ENCODE peak calls at places on chromosomes 3 and 15, in seven cellular contexts. One of them, this sample, is unnamed.
A peak's percentile ranks its signal among the peaks of the same experiment; 100 is the strongest.

GRCh38 chr3:48644898-48645760 is 9.9 kb upstream of the SLC26A6 start:
- DNase-seq in cardiac fibroblast: no peak
- DNase-seq in IMR-90: no peak
- DNase-seq in PC-9: no peak
- DNase-seq in GM06990: no peak
- DNase-seq in fibroblast of pulmonary artery: no peak
- DNase-seq in cardiac muscle cell: no peak
- DNase-seq in this sample: no peak

GRCh38 chr3:59820352-59820934 is 770.6 kb upstream of the CFAP20DC start:
- DNase-seq in cardiac fibroblast: no peak
- DNase-seq in IMR-90: peak; percentile 61
- DNase-seq in PC-9: peak; percentile 64
- DNase-seq in GM06990: no peak
- DNase-seq in fibroblast of pulmonary artery: peak; percentile 7
- DNase-seq in cardiac muscle cell: no peak
- DNase-seq in this sample: no peak

GRCh38 chr3:43693594-43693993 is 2.9 kb downstream of the ABHD5 start:
- DNase-seq in cardiac fibroblast: no peak
- DNase-seq in IMR-90: no peak
- DNase-seq in PC-9: no peak
- DNase-seq in GM06990: no peak
- DNase-seq in fibroblast of pulmonary artery: no peak
- DNase-seq in cardiac muscle cell: no peak
- DNase-seq in this sample: no peak

GRCh38 chr3:138367912-138368311 is 19.5 kb downstream of the MRAS start:
- DNase-seq in cardiac fibroblast: peak; percentile 42
- DNase-seq in IMR-90: peak; percentile 23
- DNase-seq in PC-9: no peak
- DNase-seq in GM06990: no peak
- DNase-seq in fibroblast of pulmonary artery: peak; percentile 26
- DNase-seq in cardiac muscle cell: peak; percentile 12
- DNase-seq in this sample: no peak

GRCh38 chr3:42080452-42080872 is 10.7 kb upstream of the TRAK1 start:
- DNase-seq in cardiac fibroblast: peak; percentile 74
- DNase-seq in IMR-90: peak; percentile 32
- DNase-seq in PC-9: peak; percentile 96
- DNase-seq in GM06990: no peak
- DNase-seq in fibroblast of pulmonary artery: peak; percentile 53
- DNase-seq in cardiac muscle cell: peak; percentile 54
- DNase-seq in this sample: peak; percentile 66

GRCh38 chr15:57255751-57256150 is 120.6 kb upstream of the CGNL1 start:
- DNase-seq in cardiac fibroblast: no peak
- DNase-seq in IMR-90: no peak
- DNase-seq in PC-9: no peak
- DNase-seq in GM06990: no peak
- DNase-seq in fibroblast of pulmonary artery: no peak
- DNase-seq in cardiac muscle cell: no peak
- DNase-seq in this sample: no peak

GRCh38 chr3:15694628-15695027 is 93.1 kb downstream of the BTD start:
- DNase-seq in cardiac fibroblast: no peak
- DNase-seq in IMR-90: no peak
- DNase-seq in PC-9: no peak
- DNase-seq in GM06990: no peak
- DNase-seq in fibroblast of pulmonary artery: no peak
- DNase-seq in cardiac muscle cell: no peak
- DNase-seq in this sample: no peak

GRCh38 chr15:37095993-37096877 is 4.1 kb downstream of the MEIS2 start:
- DNase-seq in cardiac fibroblast: peak; percentile 66
- DNase-seq in IMR-90: no peak
- DNase-seq in PC-9: no peak
- DNase-seq in GM06990: no peak
- DNase-seq in fibroblast of pulmonary artery: no peak
- DNase-seq in cardiac muscle cell: peak; percentile 68
- DNase-seq in this sample: no peak

GRCh38 chr3:108296239-108296638 is at the start of gene HHLA2:
- DNase-seq in cardiac fibroblast: no peak
- DNase-seq in IMR-90: peak; percentile 13
- DNase-seq in PC-9: peak; percentile 6
- DNase-seq in GM06990: peak; percentile 20
- DNase-seq in fibroblast of pulmonary artery: no peak
- DNase-seq in cardiac muscle cell: no peak
- DNase-seq in this sample: no peak

GRCh38 chr15:40481671-40482070 is 10.9 kb downstream of the CHST14 start:
- DNase-seq in cardiac fibroblast: peak; percentile 25
- DNase-seq in IMR-90: no peak
- DNase-seq in PC-9: no peak
- DNase-seq in GM06990: no peak
- DNase-seq in fibroblast of pulmonary artery: peak; percentile 18
- DNase-seq in cardiac muscle cell: peak; percentile 29
- DNase-seq in this sample: peak; percentile 85

GRCh38 chr3:50502225-50502583 is 1.2 kb downstream of the CACNA2D2 start:
- DNase-seq in cardiac fibroblast: no peak
- DNase-seq in IMR-90: no peak
- DNase-seq in PC-9: no peak
- DNase-seq in GM06990: no peak
- DNase-seq in fibroblast of pulmonary artery: no peak
- DNase-seq in cardiac muscle cell: no peak
- DNase-seq in this sample: no peak

GRCh38 chr3:44104668-44105321 is 136.9 kb upstream of the TOPAZ1 start:
- DNase-seq in cardiac fibroblast: no peak
- DNase-seq in IMR-90: peak; percentile 16
- DNase-seq in PC-9: peak; percentile 89
- DNase-seq in GM06990: peak; percentile 46
- DNase-seq in fibroblast of pulmonary artery: peak; percentile 9
- DNase-seq in cardiac muscle cell: peak; percentile 5
- DNase-seq in this sample: peak; percentile 66

GRCh38 chr3:147415337-147415736 is 6.2 kb downstream of the ZIC1 start:
- DNase-seq in cardiac fibroblast: no peak
- DNase-seq in IMR-90: no peak
- DNase-seq in PC-9: no peak
- DNase-seq in GM06990: no peak
- DNase-seq in fibroblast of pulmonary artery: no peak
- DNase-seq in cardiac muscle cell: no peak
- DNase-seq in this sample: no peak

GRCh38 chr15:94387854-94388441 is 156.6 kb downstream of the MCTP2 start:
- DNase-seq in cardiac fibroblast: no peak
- DNase-seq in IMR-90: no peak
- DNase-seq in PC-9: no peak
- DNase-seq in GM06990: no peak
- DNase-seq in fibroblast of pulmonary artery: no peak
- DNase-seq in cardiac muscle cell: no peak
- DNase-seq in this sample: no peak

GRCh38 chr15:72229076-72229946 is 1.7 kb downstream of the PKM start:
- DNase-seq in cardiac fibroblast: peak; percentile 65
- DNase-seq in IMR-90: peak; percentile 24
- DNase-seq in PC-9: no peak
- DNase-seq in GM06990: peak; percentile 42
- DNase-seq in fibroblast of pulmonary artery: peak; percentile 57
- DNase-seq in cardiac muscle cell: peak; percentile 58
- DNase-seq in this sample: no peak

GRCh38 chr3:142853270-142854163 is 35.4 kb downstream of the PCOLCE2 start:
- DNase-seq in cardiac fibroblast: peak; percentile 17
- DNase-seq in IMR-90: peak; percentile 21
- DNase-seq in PC-9: peak; percentile 89
- DNase-seq in GM06990: no peak
- DNase-seq in fibroblast of pulmonary artery: peak; percentile 35
- DNase-seq in cardiac muscle cell: peak; percentile 38
- DNase-seq in this sample: peak; percentile 77

GRCh38 chr15:77455696-77456293 is 35.1 kb downstream of the HMG20A start:
- DNase-seq in cardiac fibroblast: peak; percentile 82
- DNase-seq in IMR-90: peak; percentile 87
- DNase-seq in PC-9: no peak
- DNase-seq in GM06990: no peak
- DNase-seq in fibroblast of pulmonary artery: peak; percentile 87
- DNase-seq in cardiac muscle cell: peak; percentile 76
- DNase-seq in this sample: no peak

GRCh38 chr15:67941643-67942315 is 101.9 kb upstream of the RNU6-1 start:
- DNase-seq in cardiac fibroblast: peak; percentile 59
- DNase-seq in IMR-90: peak; percentile 12
- DNase-seq in PC-9: peak; percentile 47
- DNase-seq in GM06990: no peak
- DNase-seq in fibroblast of pulmonary artery: no peak
- DNase-seq in cardiac muscle cell: peak; percentile 64
- DNase-seq in this sample: no peak

GRCh38 chr3:99789322-99789721 is 28.3 kb upstream of the CMSS1 start:
- DNase-seq in cardiac fibroblast: peak; percentile 86
- DNase-seq in IMR-90: peak; percentile 67
- DNase-seq in PC-9: peak; percentile 46
- DNase-seq in GM06990: no peak
- DNase-seq in fibroblast of pulmonary artery: peak; percentile 80
- DNase-seq in cardiac muscle cell: peak; percentile 86
- DNase-seq in this sample: no peak

GRCh38 chr15:39232512-39232911 is 348.4 kb upstream of the THBS1 start:
- DNase-seq in cardiac fibroblast: peak; percentile 47
- DNase-seq in IMR-90: peak; percentile 95
- DNase-seq in PC-9: peak; percentile 44
- DNase-seq in GM06990: no peak
- DNase-seq in fibroblast of pulmonary artery: peak; percentile 62
- DNase-seq in cardiac muscle cell: peak; percentile 37
- DNase-seq in this sample: no peak

GRCh38 chr3:101849714-101850326 is 506 bp downstream of the NFKBIZ start:
- DNase-seq in cardiac fibroblast: no peak
- DNase-seq in IMR-90: no peak
- DNase-seq in PC-9: peak; percentile 46
- DNase-seq in GM06990: no peak
- DNase-seq in fibroblast of pulmonary artery: no peak
- DNase-seq in cardiac muscle cell: no peak
- DNase-seq in this sample: no peak

GRCh38 chr15:66832679-66833078 is 130.6 kb downstream of the SMAD6 start:
- DNase-seq in cardiac fibroblast: peak; percentile 96
- DNase-seq in IMR-90: peak; percentile 56
- DNase-seq in PC-9: peak; percentile 53
- DNase-seq in GM06990: no peak
- DNase-seq in fibroblast of pulmonary artery: peak; percentile 96
- DNase-seq in cardiac muscle cell: peak; percentile 90
- DNase-seq in this sample: no peak

GRCh38 chr3:128338536-128339400 is 127.9 kb downstream of the DNAJB8 start:
- DNase-seq in cardiac fibroblast: no peak
- DNase-seq in IMR-90: no peak
- DNase-seq in PC-9: peak; percentile 19
- DNase-seq in GM06990: no peak
- DNase-seq in fibroblast of pulmonary artery: no peak
- DNase-seq in cardiac muscle cell: no peak
- DNase-seq in this sample: no peak

GRCh38 chr3:129040039-129040336 is 20.6 kb upstream of the GP9 start:
- DNase-seq in cardiac fibroblast: no peak
- DNase-seq in IMR-90: no peak
- DNase-seq in PC-9: no peak
- DNase-seq in GM06990: no peak
- DNase-seq in fibroblast of pulmonary artery: no peak
- DNase-seq in cardiac muscle cell: no peak
- DNase-seq in this sample: no peak

GRCh38 chr3:20047940-20048339 is 7.7 kb downstream of the KAT2B start:
- DNase-seq in cardiac fibroblast: no peak
- DNase-seq in IMR-90: no peak
- DNase-seq in PC-9: no peak
- DNase-seq in GM06990: no peak
- DNase-seq in fibroblast of pulmonary artery: no peak
- DNase-seq in cardiac muscle cell: no peak
- DNase-seq in this sample: no peak

GRCh38 chr15:60660290-60661051 is 181.5 kb upstream of the ICE2 start:
- DNase-seq in cardiac fibroblast: peak; percentile 85
- DNase-seq in IMR-90: peak; percentile 73
- DNase-seq in PC-9: peak; percentile 48
- DNase-seq in GM06990: no peak
- DNase-seq in fibroblast of pulmonary artery: peak; percentile 81
- DNase-seq in cardiac muscle cell: peak; percentile 81
- DNase-seq in this sample: peak; percentile 18
- H3K4me3 ChIP-seq in cardiac fibroblast: no peak overlapping the region
- H3K4me3 ChIP-seq in IMR-90: no peak overlapping the region
- H3K4me3 ChIP-seq in PC-9: no peak overlapping the region
- H3K4me3 ChIP-seq in GM06990: no peak overlapping the region
- H3K4me3 ChIP-seq in fibroblast of pulmonary artery: no peak overlapping the region
- H3K4me3 ChIP-seq in cardiac muscle cell: no peak overlapping the region
- H3K4me3 ChIP-seq in this sample: no peak overlapping the region

DNA sequence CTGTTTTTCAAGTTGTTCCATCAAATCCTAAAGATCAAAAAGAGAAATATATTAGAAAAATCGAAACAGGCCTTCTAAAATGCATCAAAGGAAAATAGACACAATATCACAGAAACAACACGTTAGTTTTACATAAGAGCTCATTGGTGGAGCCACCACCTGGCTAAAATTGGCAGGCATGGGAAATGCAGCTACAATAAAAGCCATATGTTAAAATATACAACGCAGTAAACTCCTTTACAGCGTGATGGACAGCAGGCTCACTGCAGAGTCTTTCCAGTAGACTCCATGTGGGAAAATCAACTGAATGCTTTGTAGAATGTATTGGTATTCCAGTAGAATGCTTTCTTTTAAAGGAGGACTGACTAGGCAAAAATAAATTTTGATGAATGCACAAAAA is 40.9 kb upstream of the MYO5C start:
- DNase-seq in cardiac fibroblast: no peak
- DNase-seq in IMR-90: no peak
- DNase-seq in PC-9: no peak
- DNase-seq in GM06990: no peak
- DNase-seq in fibroblast of pulmonary artery: no peak
- DNase-seq in cardiac muscle cell: no peak
- DNase-seq in this sample: no peak
- TF ChIP-seq CTCF in cardiac fibroblast: no peak
- TF ChIP-seq CTCF in IMR-90: no peak
- TF ChIP-seq CTCF in PC-9: no peak
- TF ChIP-seq CTCF in GM06990: peak; percentile 4
- TF ChIP-seq CTCF in fibroblast of pulmonary artery: no peak
- TF ChIP-seq CTCF in cardiac muscle cell: no peak
- TF ChIP-seq CTCF in this sample: peak; percentile 15

DNA sequence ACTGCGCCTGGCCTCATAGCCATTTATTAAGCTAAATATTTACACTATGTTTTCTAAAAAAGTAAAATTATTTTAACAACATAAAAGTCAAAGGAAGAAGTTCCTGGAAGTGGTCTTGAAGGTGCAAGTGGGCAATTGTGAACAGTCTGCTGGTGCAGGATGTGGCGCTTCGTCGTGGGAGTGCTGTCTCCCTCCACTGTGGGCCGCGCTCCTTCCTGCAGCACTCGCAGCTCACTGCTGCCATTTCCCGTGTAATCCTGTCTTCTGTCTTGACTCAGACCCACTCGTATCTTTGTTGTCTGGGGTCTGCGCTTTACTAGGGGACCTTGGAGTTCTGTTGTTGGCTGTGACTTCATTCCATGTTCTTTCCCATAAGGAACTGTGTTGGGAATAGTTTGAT is 56.3 kb downstream of the APBA2 start:
- DNase-seq in cardiac fibroblast: no peak
- DNase-seq in IMR-90: no peak
- DNase-seq in PC-9: no peak
- DNase-seq in GM06990: no peak
- DNase-seq in fibroblast of pulmonary artery: no peak
- DNase-seq in cardiac muscle cell: no peak
- DNase-seq in this sample: no peak
- H3K4me3 ChIP-seq in cardiac fibroblast: no peak overlapping the region
- H3K4me3 ChIP-seq in IMR-90: no peak overlapping the region
- H3K4me3 ChIP-seq in PC-9: no peak overlapping the region
- H3K4me3 ChIP-seq in GM06990: no peak overlapping the region
- H3K4me3 ChIP-seq in fibroblast of pulmonary artery: no peak overlapping the region
- H3K4me3 ChIP-seq in cardiac muscle cell: no peak overlapping the region
- H3K4me3 ChIP-seq in this sample: no peak overlapping the region

DNA sequence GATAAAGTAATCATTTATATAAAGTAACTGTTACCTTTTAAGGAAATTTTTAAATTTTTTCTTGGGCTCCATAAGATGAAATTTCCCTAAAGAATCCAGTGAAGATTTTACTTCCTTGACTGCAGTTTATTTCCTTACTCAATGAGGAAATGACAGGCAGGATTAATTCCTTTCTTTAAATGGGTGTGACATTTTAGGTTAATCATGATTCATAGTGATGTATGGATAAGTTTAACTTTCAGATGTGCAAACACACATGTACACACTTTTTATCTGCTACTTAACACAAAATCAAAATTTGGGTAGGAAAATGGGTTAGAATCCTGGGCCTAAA is 11.2 kb upstream of the LEO1 start:
- DNase-seq in cardiac fibroblast: no peak
- DNase-seq in IMR-90: no peak
- DNase-seq in PC-9: peak; percentile 85
- DNase-seq in GM06990: no peak
- DNase-seq in fibroblast of pulmonary artery: no peak
- DNase-seq in cardiac muscle cell: no peak
- DNase-seq in this sample: no peak
- TF ChIP-seq CTCF in cardiac fibroblast: no peak
- TF ChIP-seq CTCF in IMR-90: no peak
- TF ChIP-seq CTCF in PC-9: no peak
- TF ChIP-seq CTCF in GM06990: no peak
- TF ChIP-seq CTCF in fibroblast of pulmonary artery: no peak
- TF ChIP-seq CTCF in cardiac muscle cell: no peak
- TF ChIP-seq CTCF in this sample: no peak

This sample was measured in retinal pigment epithelial cell.